ENCODE peak calls at places on chromosomes 12 and 14, in eight cellular contexts. V is IMR-90, E is ovary, L is spleen, A is GM12878, T is tibial nerve, J is Peyer's patch, X is uterus. R is an unnamed sample.

GRCh38 chr14:61535470-61535869 is 159.8 kb upstream of the HIF1A start:
- DNase-seq in V (no peak), E (no peak), L (no peak), A (no peak), T (no peak), J (no peak), X (no peak), R (no peak)

GRCh38 chr14:54816450-54816849 is 86.2 kb downstream of the GCH1 start:
- DNase-seq in V (no peak), E (no peak), L (no peak), A (no peak), T (no peak), J (no peak), X (no peak), R (no peak)

GRCh38 chr12:120261951-120262851 is 3.3 kb downstream of the PXN start:
- DNase-seq in V (no peak), E (no peak), L (no peak), A (no peak), T (no peak), J (peak), X (no peak), R (no peak)

GRCh38 chr12:6956332-6956727 is 5.2 kb downstream of the PTPN6 start:
- DNase-seq in V (no peak), E (no peak), L (peak), A (no peak), T (no peak), J (peak), X (no peak), R (no peak)

GRCh38 chr12:14710632-14711324 is 14.4 kb upstream of the GUCY2C start:
- DNase-seq in V (no peak), E (no peak), L (no peak), A (no peak), T (no peak), J (no peak), X (no peak), R (no peak)

GRCh38 chr12:113002155-113002554 is 23.8 kb downstream of the OAS2 start:
- DNase-seq in V (no peak), E (no peak), L (no peak), A (no peak), T (no peak), J (no peak), X (no peak), R (no peak)

GRCh38 chr12:124381454-124382207 is 86.7 kb downstream of the RFLNA start:
- DNase-seq in V (peak), E (peak), L (peak), A (no peak), T (peak), J (peak), X (peak), R (no peak)

GRCh38 chr12:123134265-123134664 is 16.6 kb downstream of the PITPNM2 start:
- DNase-seq in V (no peak), E (no peak), L (peak), A (no peak), T (no peak), J (no peak), X (no peak), R (no peak)

GRCh38 chr14:45633220-45633984 is 380.4 kb upstream of the MIS18BP1 start:
- DNase-seq in V (no peak), E (no peak), L (no peak), A (no peak), T (no peak), J (no peak), X (no peak), R (no peak)

GRCh38 chr14:42192659-42193425 is 586.2 kb downstream of the LRFN5 start:
- DNase-seq in V (peak), E (no peak), L (no peak), A (no peak), T (no peak), J (no peak), X (no peak), R (no peak)

GRCh38 chr14:68836093-68836492 is 43.2 kb upstream of the ZFP36L1 start:
- DNase-seq in V (no peak), E (no peak), L (no peak), A (no peak), T (no peak), J (no peak), X (no peak), R (no peak)

GRCh38 chr14:104795781-104796681 is 483 bp upstream of the AKT1 start:
- DNase-seq in V (no peak), E (peak), L (peak), A (no peak), T (peak), J (peak), X (peak), R (no peak)

GRCh38 chr14:75449703-75450102 is 21.9 kb downstream of the JDP2 start:
- DNase-seq in V (no peak), E (no peak), L (no peak), A (no peak), T (no peak), J (no peak), X (no peak), R (no peak)
- H3K27ac ChIP-seq in V (no peak), E (no peak), L (peak), A (no peak), T (peak), J (peak), X (peak), R (peak)

DNA sequence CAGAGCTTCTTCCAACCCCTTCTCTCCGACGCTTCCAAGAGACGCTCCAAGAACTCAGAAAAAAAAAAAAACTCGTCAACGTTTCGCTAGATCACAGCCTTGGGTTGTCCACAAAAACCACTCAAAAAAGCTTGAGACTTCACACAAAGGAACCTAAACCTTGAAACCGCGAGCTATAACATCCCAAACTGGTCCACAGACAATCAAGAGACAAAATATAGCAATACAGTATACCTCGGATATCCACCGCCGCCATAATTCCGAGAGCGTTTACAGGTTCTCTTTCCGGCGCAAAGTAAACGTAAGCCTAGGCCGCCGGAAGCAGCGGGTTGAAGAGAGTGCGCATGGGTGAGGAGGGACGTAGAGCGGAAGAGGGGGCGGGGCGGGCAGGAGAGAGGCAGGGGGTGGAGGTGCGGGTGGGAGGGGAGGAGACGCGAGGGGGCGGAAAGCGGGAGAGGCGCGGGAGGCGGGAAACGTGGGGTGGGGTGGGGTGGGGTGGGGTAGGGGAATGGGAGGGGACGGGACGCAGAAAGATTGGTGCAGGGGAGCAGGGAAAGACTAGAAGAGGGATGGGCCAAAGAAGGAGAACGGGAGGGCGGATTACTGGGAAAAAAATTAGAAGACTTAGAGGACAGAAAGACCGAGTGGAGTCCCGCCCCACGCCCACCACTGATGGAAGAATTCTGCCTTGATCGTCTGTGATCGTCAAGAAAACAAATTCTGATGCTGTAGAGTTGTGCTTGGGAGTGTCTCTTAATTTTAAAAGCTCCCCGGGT is at the start of gene MED6:
- DNase-seq in V (peak), E (peak), L (peak), A (peak), T (peak), J (peak), X (peak), R (peak)
- TF ChIP-seq POLR2A in V (peak), E (peak), L (no peak), A (peak), T (peak), J (no peak), X (no peak), R (no peak)

GRCh38 chr12:57342207-57342691 is 88.6 kb downstream of the R3HDM2 start:
- DNase-seq in V (peak), E (peak), L (no peak), A (no peak), T (no peak), J (no peak), X (no peak), R (no peak)
- H3K27ac ChIP-seq in V (no peak), E (peak), L (no peak), A (no peak), T (peak), J (no peak), X (peak), R (no peak)

GRCh38 chr12:1662761-1663439 is 28.0 kb upstream of the ADIPOR2 start:
- DNase-seq in V (no peak), E (peak), L (peak), A (no peak), T (no peak), J (peak), X (no peak), R (no peak)

GRCh38 chr12:1663440-1664132 is 27.3 kb upstream of the ADIPOR2 start:
- DNase-seq in V (no peak), E (no peak), L (no peak), A (no peak), T (no peak), J (no peak), X (no peak), R (no peak)

GRCh38 chr12:1660304-1661187 is 30.3 kb upstream of the ADIPOR2 start:
- DNase-seq in V (no peak), E (peak), L (no peak), A (no peak), T (peak), J (peak), X (peak), R (no peak)

GRCh38 chr12:1665366-1665765 is 25.5 kb upstream of the ADIPOR2 start:
- DNase-seq in V (no peak), E (no peak), L (no peak), A (no peak), T (no peak), J (no peak), X (no peak), R (no peak)

GRCh38 chr12:1661553-1662335 is 29.1 kb upstream of the ADIPOR2 start:
- DNase-seq in V (peak), E (peak), L (peak), A (peak), T (peak), J (peak), X (peak), R (peak)
- TF ChIP-seq POLR2A in V (no peak), E (peak), L (peak), A (peak), T (peak), J (peak), X (peak), R (no peak)